ENCODE peak calls at places on chromosomes 7 and 10, in ten cellular contexts. L is DND-41, Z is A549, P is OCI-LY7, Q is mesothelial cell of epicardium, R is upper lobe of right lung, E is progenitor cell of endocrine pancreas, O is glutamatergic neuron, S is AG04450, H is dorsolateral prefrontal cortex. X is an unnamed sample.

GRCh38 chr7:135924302-135924701 is 52.9 kb downstream of the MTPN start:
- DNase-seq in L (no peak), Z (no peak), P (no peak), Q (no peak), R (no peak), E (no peak), O (no peak), S (no peak), H (no peak), X (no peak)

GRCh38 chr7:38748056-38748610 is 117.0 kb upstream of the AMPH start:
- DNase-seq in L (no peak), Z (peak), P (no peak), Q (no peak), R (no peak), E (no peak), O (no peak), S (no peak), H (no peak), X (no peak)

GRCh38 chr7:148623586-148624282 is 33.2 kb downstream of the C7orf33 start:
- DNase-seq in L (no peak), Z (no peak), P (no peak), Q (no peak), R (no peak), E (no peak), O (no peak), S (no peak), H (no peak), X (no peak)

GRCh38 chr7:73555411-73555982 is 2.0 kb downstream of the BCL7B start:
- DNase-seq in L (no peak), Z (no peak), P (no peak), Q (no peak), R (no peak), E (no peak), O (no peak), S (no peak), H (no peak), X (no peak)

GRCh38 chr7:92702535-92702934 is 112.3 kb upstream of the FAM133B start:
- DNase-seq in L (no peak), Z (no peak), P (no peak), Q (no peak), R (no peak), E (no peak), O (no peak), S (no peak), H (no peak), X (no peak)

GRCh38 chr7:100567045-100567730 is 6.5 kb downstream of the SAP25 start:
- DNase-seq in L (no peak), Z (no peak), P (no peak), Q (no peak), R (peak), E (no peak), O (no peak), S (no peak), H (no peak), X (no peak)

GRCh38 chr10:102120142-102120986 is at the start of gene LDB1:
- DNase-seq in L (peak), Z (peak), P (peak), Q (peak), R (peak), E (peak), O (peak), S (peak), H (peak), X (peak)

GRCh38 chr7:2029211-2029905 is 203.4 kb downstream of the MAD1L1 start:
- DNase-seq in L (no peak), Z (no peak), P (no peak), Q (no peak), R (peak), E (no peak), O (no peak), S (no peak), H (no peak), X (no peak)

GRCh38 chr7:135620980-135621850 is 41.1 kb upstream of the STMP1 start:
- DNase-seq in L (peak), Z (peak), P (peak), Q (no peak), R (no peak), E (no peak), O (no peak), S (peak), H (no peak), X (no peak)

GRCh38 chr7:50812847-50813475 is 30.3 kb upstream of the GRB10 start:
- DNase-seq in L (no peak), Z (peak), P (no peak), Q (peak), R (peak), E (no peak), O (no peak), S (no peak), H (no peak), X (no peak)

GRCh38 chr7:83005410-83005809 is 157.3 kb downstream of the PCLO start:
- DNase-seq in L (no peak), Z (peak), P (peak), Q (no peak), R (no peak), E (no peak), O (no peak), S (no peak), H (no peak), X (no peak)

GRCh38 chr7:120862987-120863386 is 5.0 kb upstream of the TSPAN12 start:
- DNase-seq in L (no peak), Z (no peak), P (no peak), Q (no peak), R (no peak), E (no peak), O (no peak), S (no peak), H (no peak), X (no peak)

GRCh38 chr7:90988996-90989765 is 275.1 kb upstream of the FZD1 start:
- DNase-seq in L (no peak), Z (no peak), P (no peak), Q (no peak), R (no peak), E (no peak), O (no peak), S (no peak), H (no peak), X (no peak)

GRCh38 chr7:6165075-6165474 is 107.3 kb downstream of the CYTH3 start:
- DNase-seq in L (no peak), Z (no peak), P (no peak), Q (no peak), R (peak), E (no peak), O (peak), S (no peak), H (no peak), X (no peak)

GRCh38 chr10:3239066-3239919 is 66.7 kb upstream of the PITRM1 start:
- DNase-seq in L (peak), Z (peak), P (peak), Q (peak), R (peak), E (peak), O (peak), S (no peak), H (peak), X (peak)

GRCh38 chr7:15368653-15369052 is 193.2 kb downstream of the AGMO start:
- DNase-seq in L (no peak), Z (no peak), P (no peak), Q (no peak), R (no peak), E (no peak), O (no peak), S (no peak), H (no peak), X (no peak)

GRCh38 chr10:35074266-35074665 is 15.9 kb downstream of the CUL2 start:
- DNase-seq in L (no peak), Z (no peak), P (no peak), Q (no peak), R (no peak), E (no peak), O (no peak), S (no peak), H (no peak), X (no peak)

GRCh38 chr7:51235593-51236313 is 80.9 kb downstream of the COBL start:
- DNase-seq in L (no peak), Z (no peak), P (no peak), Q (no peak), R (no peak), E (no peak), O (no peak), S (no peak), H (no peak), X (no peak)

GRCh38 chr7:94679341-94679740 is 23.4 kb upstream of the SGCE start:
- DNase-seq in L (no peak), Z (no peak), P (no peak), Q (no peak), R (no peak), E (no peak), O (no peak), S (no peak), H (no peak), X (no peak)

GRCh38 chr7:41107938-41108448 is 594.9 kb downstream of the INHBA start:
- DNase-seq in L (no peak), Z (peak), P (no peak), Q (no peak), R (no peak), E (no peak), O (no peak), S (no peak), H (no peak), X (no peak)

GRCh38 chr10:18594574-18595156 is 56.7 kb downstream of the NSUN6 start:
- DNase-seq in L (no peak), Z (peak), P (no peak), Q (no peak), R (no peak), E (no peak), O (peak), S (no peak), H (no peak), X (no peak)
- TF ChIP-seq CTCF in L (peak), Z (peak), P (peak), Q (no peak), R (no peak), E (peak), O (peak), S (peak), H (no peak), X (no peak)

GRCh38 chr10:37495415-37495814 is 362.0 kb downstream of the ZNF248 start:
- DNase-seq in L (no peak), Z (peak), P (peak), Q (no peak), R (no peak), E (no peak), O (no peak), S (no peak), H (no peak), X (no peak)
- TF ChIP-seq CTCF in L (peak), Z (peak), P (peak), Q (peak), R (peak), E (peak), O (peak), S (no peak), H (peak), X (peak)

GRCh38 chr10:76436367-76436766 is 1004.9 kb downstream of the LRMDA start:
- DNase-seq in L (no peak), Z (no peak), P (no peak), Q (no peak), R (no peak), E (no peak), O (no peak), S (no peak), H (no peak), X (no peak)

GRCh38 chr10:76433161-76434005 is 1002.0 kb downstream of the LRMDA start:
- DNase-seq in L (no peak), Z (no peak), P (no peak), Q (no peak), R (no peak), E (no peak), O (peak), S (no peak), H (no peak), X (no peak)

GRCh38 chr10:76437011-76437410 is 1005.6 kb downstream of the LRMDA start:
- DNase-seq in L (no peak), Z (no peak), P (no peak), Q (no peak), R (no peak), E (no peak), O (no peak), S (peak), H (no peak), X (no peak)

GRCh38 chr10:76432274-76433012 is 1001.0 kb downstream of the LRMDA start:
- DNase-seq in L (no peak), Z (no peak), P (no peak), Q (no peak), R (no peak), E (no peak), O (no peak), S (peak), H (no peak), X (no peak)

DNA sequence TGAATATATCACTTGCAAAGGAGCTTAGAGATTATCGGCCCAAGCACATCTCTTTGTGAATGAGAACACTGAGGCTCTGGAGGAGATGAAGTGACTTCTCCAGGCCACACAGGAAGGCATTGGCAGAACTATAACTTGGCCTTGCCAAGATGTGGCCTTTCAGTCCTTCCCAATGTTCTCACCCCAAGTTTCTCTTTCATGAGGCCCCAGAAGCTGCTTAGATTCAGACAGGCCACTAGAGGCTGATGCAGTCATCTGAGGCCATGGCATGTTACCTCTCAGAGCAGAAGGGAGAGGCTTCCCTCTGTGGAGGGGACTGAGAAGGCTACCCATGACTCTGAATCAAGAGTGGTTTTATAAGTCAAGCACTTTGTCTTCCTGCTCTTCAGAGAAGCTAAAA is 1003.7 kb downstream of the LRMDA start:
- DNase-seq in L (no peak), Z (no peak), P (no peak), Q (no peak), R (no peak), E (no peak), O (no peak), S (no peak), H (no peak), X (no peak)
- TF ChIP-seq CTCF in L (no peak), Z (no peak), P (no peak), Q (no peak), R (no peak), E (no peak), O (no peak), S (no peak), H (no peak), X (no peak)

GRCh38 chr7:27689878-27690164 is 27.1 kb upstream of the HIBADH start:
- DNase-seq in L (no peak), Z (no peak), P (no peak), Q (no peak), R (no peak), E (no peak), O (no peak), S (no peak), H (no peak), X (no peak)
- TF ChIP-seq CTCF in L (no peak), Z (no peak), P (peak), Q (no peak), R (no peak), E (no peak), O (no peak), S (no peak), H (no peak), X (no peak)